ENCODE peak calls at places on chromosomes 11 and 22, in four cellular contexts. One of them, this sample, is unnamed.

GRCh38 chr22:45418056-45418769 is 4.7 kb downstream of the RIBC2 start:
- DNase-seq in uterus: no peak
- DNase-seq in PC-3: no peak
- DNase-seq in esophagus squamous epithelium: no peak
- DNase-seq in this sample: no peak

GRCh38 chr22:39205344-39206021 is 39.3 kb downstream of the PDGFB start:
- DNase-seq in esophagus squamous epithelium: no peak
- DNase-seq in PC-3: peak; percentile 82
- DNase-seq in uterus: peak; percentile 4
- DNase-seq in this sample: no peak

GRCh38 chr11:1287928-1288327 is 21.5 kb downstream of the TOLLIP start:
- DNase-seq in PC-3: no peak
- DNase-seq in uterus: no peak
- DNase-seq in esophagus squamous epithelium: no peak
- DNase-seq in this sample: no peak

GRCh38 chr22:32579533-32580220 is 105.1 kb downstream of the FBXO7 start:
- DNase-seq in uterus: peak; percentile 35
- DNase-seq in esophagus squamous epithelium: no peak
- DNase-seq in PC-3: no peak
- DNase-seq in this sample: no peak

GRCh38 chr11:46347637-46348311 is 511 bp downstream of the DGKZ start:
- DNase-seq in esophagus squamous epithelium: no peak
- DNase-seq in PC-3: no peak
- DNase-seq in uterus: no peak
- DNase-seq in this sample: no peak

GRCh38 chr22:41417622-41418390 is 28.8 kb downstream of the TOB2 start:
- DNase-seq in PC-3: no peak
- DNase-seq in uterus: peak; percentile 79
- DNase-seq in esophagus squamous epithelium: no peak
- DNase-seq in this sample: peak; percentile 85

GRCh38 chr11:110524227-110524626 is 94.5 kb downstream of the FDX1 start:
- DNase-seq in uterus: no peak
- DNase-seq in esophagus squamous epithelium: no peak
- DNase-seq in PC-3: peak; percentile 14
- DNase-seq in this sample: no peak

GRCh38 chr22:37638351-37639069 is 959 bp upstream of the SH3BP1 start:
- DNase-seq in uterus: no peak
- DNase-seq in PC-3: no peak
- DNase-seq in esophagus squamous epithelium: no peak
- DNase-seq in this sample: no peak

GRCh38 chr22:36149464-36149863 is 11.1 kb downstream of the APOL3 start:
- DNase-seq in uterus: no peak
- DNase-seq in esophagus squamous epithelium: no peak
- DNase-seq in PC-3: no peak
- DNase-seq in this sample: no peak

GRCh38 chr11:29282088-29282487 is 734.7 kb downstream of the KCNA4 start:
- DNase-seq in PC-3: peak; percentile 95
- DNase-seq in uterus: no peak
- DNase-seq in esophagus squamous epithelium: no peak
- DNase-seq in this sample: no peak

GRCh38 chr11:120511804-120512726 is 517 bp downstream of the GRIK4 start:
- DNase-seq in uterus: no peak
- DNase-seq in esophagus squamous epithelium: no peak
- DNase-seq in PC-3: no peak
- DNase-seq in this sample: no peak

GRCh38 chr22:19146215-19146968 is 1.9 kb upstream of the ESS2 start:
- DNase-seq in PC-3: no peak
- DNase-seq in uterus: no peak
- DNase-seq in esophagus squamous epithelium: no peak
- DNase-seq in this sample: no peak
- TF ChIP-seq CTCF in PC-3: no peak
- TF ChIP-seq CTCF in uterus: no peak
- TF ChIP-seq CTCF in esophagus squamous epithelium: no peak
- TF ChIP-seq CTCF in this sample: no peak

GRCh38 chr11:91778758-91779157 is 445.9 kb upstream of the FAT3 start:
- DNase-seq in uterus: no peak
- DNase-seq in esophagus squamous epithelium: no peak
- DNase-seq in PC-3: no peak
- DNase-seq in this sample: no peak

GRCh38 chr11:91768783-91769182 is 455.8 kb upstream of the FAT3 start:
- DNase-seq in uterus: no peak
- DNase-seq in esophagus squamous epithelium: no peak
- DNase-seq in PC-3: no peak
- DNase-seq in this sample: no peak

GRCh38 chr11:91776660-91777059 is 448.0 kb upstream of the FAT3 start:
- DNase-seq in uterus: no peak
- DNase-seq in PC-3: no peak
- DNase-seq in esophagus squamous epithelium: no peak
- DNase-seq in this sample: no peak

GRCh38 chr11:91773090-91773489 is 451.5 kb upstream of the FAT3 start:
- DNase-seq in PC-3: peak; percentile 48
- DNase-seq in uterus: no peak
- DNase-seq in esophagus squamous epithelium: no peak
- DNase-seq in this sample: no peak
- TF ChIP-seq CTCF in PC-3: peak; percentile 31
- TF ChIP-seq CTCF in uterus: no peak
- TF ChIP-seq CTCF in esophagus squamous epithelium: no peak
- TF ChIP-seq CTCF in this sample: no peak

DNA sequence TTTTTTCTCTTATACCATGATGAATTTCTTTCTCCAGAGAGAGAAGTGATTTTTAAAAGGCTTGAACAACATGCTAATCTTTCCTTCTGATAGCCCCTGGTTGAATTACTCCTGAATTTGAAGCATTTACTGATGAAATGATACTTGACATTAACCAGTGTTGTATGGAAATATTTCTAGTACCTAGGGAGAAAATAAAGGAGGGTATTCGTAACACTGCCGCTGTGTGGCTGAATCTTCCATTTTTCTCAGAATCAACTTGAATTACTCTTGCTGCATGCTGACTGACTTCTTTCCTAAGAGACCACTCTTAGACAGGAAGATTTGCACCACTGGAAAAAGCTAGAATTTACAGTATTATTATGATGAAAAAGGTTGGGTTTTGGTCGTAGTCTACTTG is 118.3 kb downstream of the FAT3 start:
- DNase-seq in uterus: no peak
- DNase-seq in PC-3: peak; percentile 23
- DNase-seq in esophagus squamous epithelium: no peak
- DNase-seq in this sample: no peak
- TF ChIP-seq CTCF in uterus: no peak
- TF ChIP-seq CTCF in PC-3: peak; percentile 32
- TF ChIP-seq CTCF in esophagus squamous epithelium: no peak
- TF ChIP-seq CTCF in this sample: no peak

GRCh38 chr11:88378422-88379066 is 41.0 kb upstream of the CTSC start:
- DNase-seq in PC-3: no peak
- DNase-seq in esophagus squamous epithelium: no peak
- DNase-seq in uterus: no peak
- DNase-seq in this sample: no peak
- TF ChIP-seq CTCF in PC-3: no peak
- TF ChIP-seq CTCF in esophagus squamous epithelium: no peak
- TF ChIP-seq CTCF in uterus: no peak
- TF ChIP-seq CTCF in this sample: no peak

DNA sequence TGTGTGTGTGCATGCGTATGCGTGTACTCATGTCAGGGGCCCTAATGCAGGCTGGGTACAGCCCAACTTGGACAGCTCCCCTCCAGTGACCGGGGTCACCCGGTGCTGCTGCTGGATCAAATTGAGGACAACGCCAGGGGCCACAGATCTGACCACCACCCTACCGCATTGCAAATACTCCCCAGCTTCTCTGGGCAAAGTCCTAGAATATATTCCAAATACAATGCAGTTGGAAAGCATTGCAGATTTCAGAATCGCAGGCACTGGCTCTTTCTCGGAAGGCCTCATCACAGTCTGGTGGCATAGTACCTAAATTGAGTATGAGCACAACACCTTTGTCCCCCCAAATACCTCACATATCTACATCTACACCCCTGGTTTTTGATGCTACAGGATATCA is 43.2 kb downstream of the MYO7A start:
- DNase-seq in uterus: no peak
- DNase-seq in PC-3: no peak
- DNase-seq in esophagus squamous epithelium: no peak
- DNase-seq in this sample: no peak
- TF ChIP-seq CTCF in uterus: no peak
- TF ChIP-seq CTCF in PC-3: no peak
- TF ChIP-seq CTCF in esophagus squamous epithelium: no peak
- TF ChIP-seq CTCF in this sample: no peak

DNA sequence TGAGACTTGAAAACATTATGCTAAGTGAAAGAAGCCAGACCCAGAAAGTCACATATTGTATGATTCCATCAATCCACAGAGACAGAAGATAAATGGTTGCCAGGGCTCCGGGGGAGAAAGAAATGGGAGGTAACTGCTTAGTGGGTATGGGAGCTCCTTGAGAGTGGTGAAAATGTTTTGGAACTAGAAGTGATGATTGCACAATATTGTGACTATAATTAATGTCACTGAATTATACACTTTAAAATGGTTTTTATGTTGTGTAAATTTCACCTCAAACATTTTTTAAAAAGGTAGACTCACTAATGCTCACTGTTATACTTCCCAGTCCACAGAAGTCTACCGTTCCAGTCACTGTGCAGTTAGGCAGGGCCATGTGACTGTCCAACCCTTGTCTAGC is 32.2 kb upstream of the AKIP1 start:
- DNase-seq in uterus: no peak
- DNase-seq in PC-3: no peak
- DNase-seq in esophagus squamous epithelium: no peak
- DNase-seq in this sample: no peak
- TF ChIP-seq CTCF in uterus: no peak
- TF ChIP-seq CTCF in PC-3: no peak
- TF ChIP-seq CTCF in esophagus squamous epithelium: no peak
- TF ChIP-seq CTCF in this sample: no peak

GRCh38 chr11:107778839-107779517 is 67.1 kb upstream of the SLN start:
- DNase-seq in PC-3: no peak
- DNase-seq in esophagus squamous epithelium: no peak
- DNase-seq in uterus: no peak
- DNase-seq in this sample: no peak

GRCh38 chr11:107783121-107783520 is 71.3 kb upstream of the SLN start:
- DNase-seq in PC-3: no peak
- DNase-seq in esophagus squamous epithelium: no peak
- DNase-seq in uterus: no peak
- DNase-seq in this sample: no peak

GRCh38 chr11:107780136-107780535 is 68.3 kb upstream of the SLN start:
- DNase-seq in uterus: no peak
- DNase-seq in esophagus squamous epithelium: no peak
- DNase-seq in PC-3: no peak
- DNase-seq in this sample: no peak

GRCh38 chr11:107777094-107777493 is 65.2 kb upstream of the SLN start:
- DNase-seq in uterus: no peak
- DNase-seq in PC-3: no peak
- DNase-seq in esophagus squamous epithelium: no peak
- DNase-seq in this sample: no peak

GRCh38 chr11:107780775-107781174 is 68.9 kb upstream of the SLN start:
- DNase-seq in PC-3: peak; percentile 63
- DNase-seq in esophagus squamous epithelium: no peak
- DNase-seq in uterus: no peak
- DNase-seq in this sample: no peak
- TF ChIP-seq CTCF in PC-3: peak; percentile 80
- TF ChIP-seq CTCF in esophagus squamous epithelium: no peak
- TF ChIP-seq CTCF in uterus: no peak
- TF ChIP-seq CTCF in this sample: no peak

GRCh38 chr11:114257621-114258558 is 38.3 kb upstream of the NNMT start:
- DNase-seq in esophagus squamous epithelium: no peak
- DNase-seq in uterus: peak; percentile 84
- DNase-seq in PC-3: no peak
- DNase-seq in this sample: no peak
- TF ChIP-seq CTCF in esophagus squamous epithelium: no peak
- TF ChIP-seq CTCF in uterus: no peak
- TF ChIP-seq CTCF in PC-3: peak; percentile 29
- TF ChIP-seq CTCF in this sample: no peak

GRCh38 chr22:23857606-23858483 is at the start of gene SLC2A11:
- DNase-seq in PC-3: peak; percentile 94
- DNase-seq in uterus: peak; percentile 97
- DNase-seq in esophagus squamous epithelium: peak; percentile 83
- DNase-seq in this sample: peak; percentile 89

GRCh38 chr22:23858484-23858815 is 775 bp downstream of the SLC2A11 start:
- DNase-seq in PC-3: no peak
- DNase-seq in uterus: no peak
- DNase-seq in esophagus squamous epithelium: no peak
- DNase-seq in this sample: no peak

GRCh38 chr22:23862103-23862502 is 4.4 kb downstream of the SLC2A11 start:
- DNase-seq in PC-3: peak; percentile 49
- DNase-seq in esophagus squamous epithelium: no peak
- DNase-seq in uterus: no peak
- DNase-seq in this sample: no peak

GRCh38 chr22:23859201-23859600 is 1.5 kb downstream of the SLC2A11 start:
- DNase-seq in PC-3: no peak
- DNase-seq in esophagus squamous epithelium: no peak
- DNase-seq in uterus: no peak
- DNase-seq in this sample: no peak

DNA sequence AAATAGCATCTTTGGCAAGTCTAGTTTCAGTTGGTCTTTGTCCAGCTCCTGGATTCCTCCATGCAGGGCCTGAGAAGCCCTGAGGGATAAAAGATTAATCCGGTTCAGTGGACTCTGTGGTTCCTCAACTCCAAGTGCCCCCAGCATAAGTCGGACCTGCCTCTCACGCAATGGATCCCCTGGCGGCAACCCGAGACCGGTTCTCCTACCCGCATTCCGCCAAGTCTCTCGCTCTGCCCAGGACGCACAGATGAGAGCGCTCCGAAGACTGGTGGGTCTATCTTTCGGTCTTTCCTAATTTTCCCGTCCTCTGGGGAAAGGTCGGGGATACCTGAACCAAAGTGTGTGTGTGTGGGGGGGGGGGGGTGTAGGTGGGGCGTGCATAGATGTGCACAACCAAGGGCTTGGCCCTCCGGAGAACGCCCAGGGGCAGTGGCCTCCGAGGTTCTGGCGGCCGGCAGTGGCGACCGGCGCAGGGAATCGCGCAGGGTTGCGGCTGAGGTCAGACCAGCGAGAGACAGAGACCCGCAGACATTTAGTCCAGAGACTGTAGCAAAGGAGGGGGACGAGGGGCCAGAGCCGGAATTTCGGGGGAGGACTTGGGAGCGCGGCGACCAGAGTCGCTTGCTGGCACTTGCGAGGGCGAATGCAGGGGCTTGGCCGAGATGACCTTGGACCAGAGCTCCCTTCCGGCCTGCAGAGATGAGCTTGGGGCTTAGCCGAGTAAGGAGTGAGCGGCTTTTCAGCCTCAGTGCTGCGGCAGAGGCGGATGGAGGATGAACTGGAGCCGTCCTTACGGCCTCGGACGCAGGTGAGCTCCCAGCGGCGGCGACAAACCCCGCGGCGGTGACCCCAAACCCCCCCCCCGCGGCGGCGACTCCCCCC is 712 bp upstream of the SLC2A11 start:
- DNase-seq in esophagus squamous epithelium: no peak
- DNase-seq in PC-3: no peak
- DNase-seq in uterus: no peak
- DNase-seq in this sample: no peak
- TF ChIP-seq CTCF in esophagus squamous epithelium: no peak
- TF ChIP-seq CTCF in PC-3: no peak
- TF ChIP-seq CTCF in uterus: no peak
- TF ChIP-seq CTCF in this sample: peak; percentile 32

This sample was measured in thoracic aorta.